ENCODE peak calls at places on chromosomes 16 and 17, in eight cellular contexts. P, S, O, B, K, C, D and Q are unnamed samples.
A peak's percentile ranks its signal among the peaks of the same experiment; 100 is the strongest.

GRCh38 chr17:66602659-66603363 is 232.1 kb upstream of the CACNG5 start:
- DNase-seq in P (no peak), S (no peak), O (no peak), B (no peak), K (no peak), C (no peak), D (no peak), Q (no peak)

GRCh38 chr16:50326835-50327465 is 41.8 kb downstream of the BRD7 start:
- DNase-seq in P (peak; percentile 53), S (no peak), O (no peak), B (peak; percentile 79), K (peak; percentile 73), C (no peak), D (no peak), Q (no peak)

GRCh38 chr17:48825446-48826381 is 5.1 kb upstream of the CALCOCO2 start:
- DNase-seq in P (no peak), S (no peak), O (no peak), B (no peak), K (peak; percentile 54), C (no peak), D (no peak), Q (no peak)

GRCh38 chr16:20918486-20919239 is 18.1 kb downstream of the LYRM1 start:
- DNase-seq in P (peak; percentile 47), S (no peak), O (no peak), B (no peak), K (peak; percentile 90), C (no peak), D (no peak), Q (no peak)

GRCh38 chr17:37574427-37574826 is 34.8 kb downstream of the SYNRG start:
- DNase-seq in P (no peak), S (no peak), O (no peak), B (no peak), K (no peak), C (no peak), D (no peak), Q (no peak)

GRCh38 chr16:73037845-73038570 is 9.9 kb downstream of the ZFHX3 start:
- DNase-seq in P (no peak), S (no peak), O (peak; percentile 20), B (no peak), K (no peak), C (no peak), D (peak; percentile 60), Q (no peak)

GRCh38 chr16:71894229-71894920 is 956 bp upstream of the IST1 start:
- DNase-seq in P (peak; percentile 54), S (peak; percentile 56), O (peak; percentile 57), B (peak; percentile 42), K (peak; percentile 74), C (no peak), D (peak; percentile 37), Q (no peak)

GRCh38 chr17:74478369-74479100 is 12.1 kb downstream of the CD300A start:
- DNase-seq in P (peak; percentile 8), S (no peak), O (no peak), B (no peak), K (peak; percentile 52), C (no peak), D (peak; percentile 12), Q (no peak)

GRCh38 chr16:1870365-1871082 is 1.4 kb downstream of the MEIOB start:
- DNase-seq in P (no peak), S (no peak), O (no peak), B (no peak), K (peak; percentile 90), C (no peak), D (no peak), Q (no peak)

GRCh38 chr16:51402785-51403184 is 251.7 kb upstream of the SALL1 start:
- DNase-seq in P (no peak), S (peak; percentile 52), O (no peak), B (no peak), K (peak; percentile 51), C (no peak), D (no peak), Q (no peak)

GRCh38 chr16:67286441-67287235 is 7.3 kb downstream of the PLEKHG4 start:
- DNase-seq in P (no peak), S (no peak), O (no peak), B (no peak), K (no peak), C (no peak), D (no peak), Q (no peak)

GRCh38 chr17:49776864-49777263 is 11.6 kb upstream of the KAT7 start:
- DNase-seq in P (no peak), S (no peak), O (no peak), B (no peak), K (no peak), C (no peak), D (no peak), Q (no peak)

GRCh38 chr17:61689610-61690180 is 98.7 kb upstream of the NACA2 start:
- DNase-seq in P (no peak), S (no peak), O (no peak), B (no peak), K (peak; percentile 5), C (no peak), D (no peak), Q (no peak)

GRCh38 chr16:17313085-17313611 is 157.6 kb downstream of the XYLT1 start:
- DNase-seq in P (peak; percentile 26), S (no peak), O (peak; percentile 71), B (no peak), K (peak; percentile 50), C (peak; percentile 65), D (peak; percentile 76), Q (no peak)

GRCh38 chr17:81223758-81224122 is 975 bp upstream of the CEP131 start:
- DNase-seq in P (no peak), S (no peak), O (no peak), B (no peak), K (no peak), C (peak; percentile 58), D (no peak), Q (no peak)

GRCh38 chr16:3123986-3124886 is 10.6 kb upstream of the ZNF213 start:
- DNase-seq in P (peak; percentile 97), S (peak; percentile 98), O (peak; percentile 96), B (peak; percentile 96), K (peak; percentile 99), C (peak; percentile 97), D (peak; percentile 96), Q (peak; percentile 98)

GRCh38 chr17:63332286-63332685 is 113.8 kb downstream of the CYB561 start:
- DNase-seq in P (no peak), S (no peak), O (no peak), B (no peak), K (peak; percentile 50), C (no peak), D (no peak), Q (no peak)
- H3K27ac ChIP-seq in P (no peak overlapping the region), S (no peak overlapping the region), O (no peak overlapping the region), B (no peak overlapping the region), K (no peak overlapping the region), C (no peak overlapping the region), D (no peak overlapping the region), Q (no peak overlapping the region)

DNA sequence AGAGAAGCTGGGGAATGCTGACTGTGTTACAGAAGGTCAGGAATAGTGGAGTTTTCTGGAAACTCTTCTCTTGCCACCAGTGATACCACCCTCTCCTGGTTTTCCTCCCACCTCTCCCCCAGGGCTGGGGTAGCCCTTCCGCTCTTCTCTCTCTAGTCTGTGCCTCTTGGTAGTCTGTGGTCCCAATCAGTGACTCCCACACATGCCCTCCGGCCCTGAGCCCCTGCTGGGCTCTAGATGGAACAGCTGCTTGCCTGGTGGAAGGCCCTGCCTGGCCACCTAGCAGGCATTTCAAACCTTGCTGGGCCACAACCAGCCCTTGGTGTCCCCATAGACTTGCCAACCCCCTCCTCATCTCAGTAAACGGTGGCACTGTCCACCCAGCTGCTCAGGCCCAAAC is 15.2 kb upstream of the MTSS2 start:
- DNase-seq in P (no peak), S (no peak), O (no peak), B (no peak), K (no peak), C (no peak), D (no peak), Q (no peak)
- H3K4me1 ChIP-seq in P (peaks cover 74% of the 10 kb centered on the region), S (peaks cover 25% of the 10 kb centered on the region), O (peaks cover 65% of the 10 kb centered on the region), B (no peaks in the 10 kb centered on the region), K (peaks cover 48% of the 10 kb centered on the region), C (peaks cover 53% of the 10 kb centered on the region), D (peaks cover 82% of the 10 kb centered on the region), Q (peaks cover 98% of the 10 kb centered on the region)

GRCh38 chr16:75118943-75119539 is 2.5 kb upstream of the LDHD start:
- DNase-seq in P (no peak), S (no peak), O (no peak), B (no peak), K (no peak), C (no peak), D (no peak), Q (no peak)

GRCh38 chr16:75122609-75123008 is 6.0 kb upstream of the LDHD start:
- DNase-seq in P (no peak), S (no peak), O (no peak), B (no peak), K (no peak), C (no peak), D (no peak), Q (no peak)

GRCh38 chr16:75116911-75117245 is 298 bp upstream of the LDHD start:
- DNase-seq in P (no peak), S (no peak), O (no peak), B (no peak), K (no peak), C (no peak), D (no peak), Q (no peak)

GRCh38 chr16:75121949-75122568 is 5.5 kb upstream of the LDHD start:
- DNase-seq in P (no peak), S (no peak), O (no peak), B (no peak), K (no peak), C (no peak), D (no peak), Q (no peak)

DNA sequence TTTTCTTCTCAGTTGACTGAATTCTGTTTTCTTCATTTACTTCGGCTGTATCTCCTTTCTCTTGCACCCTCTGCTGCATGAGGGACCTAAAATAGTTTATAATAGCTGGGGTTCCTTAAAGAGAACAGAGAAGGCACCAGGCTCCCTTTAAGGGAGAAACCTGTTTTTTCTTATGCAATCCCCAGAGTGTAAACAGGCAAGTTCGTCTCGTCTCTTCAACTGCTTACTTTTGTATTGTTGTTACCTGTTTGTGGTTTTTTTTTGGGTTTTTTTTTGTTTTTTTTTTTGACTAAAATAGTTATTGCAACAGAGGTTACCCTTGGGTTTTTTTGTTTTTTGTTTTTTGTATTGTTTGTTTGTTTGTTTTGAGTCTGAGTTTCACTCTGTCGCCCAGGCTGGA is 3.7 kb upstream of the LDHD start:
- DNase-seq in P (no peak), S (no peak), O (no peak), B (no peak), K (no peak), C (no peak), D (no peak), Q (no peak)
- H3K27ac ChIP-seq in P (no peak overlapping the region), S (no peak overlapping the region), O (no peak overlapping the region), B (no peak overlapping the region), K (no peak overlapping the region), C (no peak overlapping the region), D (no peak overlapping the region), Q (no peak overlapping the region)

DNA sequence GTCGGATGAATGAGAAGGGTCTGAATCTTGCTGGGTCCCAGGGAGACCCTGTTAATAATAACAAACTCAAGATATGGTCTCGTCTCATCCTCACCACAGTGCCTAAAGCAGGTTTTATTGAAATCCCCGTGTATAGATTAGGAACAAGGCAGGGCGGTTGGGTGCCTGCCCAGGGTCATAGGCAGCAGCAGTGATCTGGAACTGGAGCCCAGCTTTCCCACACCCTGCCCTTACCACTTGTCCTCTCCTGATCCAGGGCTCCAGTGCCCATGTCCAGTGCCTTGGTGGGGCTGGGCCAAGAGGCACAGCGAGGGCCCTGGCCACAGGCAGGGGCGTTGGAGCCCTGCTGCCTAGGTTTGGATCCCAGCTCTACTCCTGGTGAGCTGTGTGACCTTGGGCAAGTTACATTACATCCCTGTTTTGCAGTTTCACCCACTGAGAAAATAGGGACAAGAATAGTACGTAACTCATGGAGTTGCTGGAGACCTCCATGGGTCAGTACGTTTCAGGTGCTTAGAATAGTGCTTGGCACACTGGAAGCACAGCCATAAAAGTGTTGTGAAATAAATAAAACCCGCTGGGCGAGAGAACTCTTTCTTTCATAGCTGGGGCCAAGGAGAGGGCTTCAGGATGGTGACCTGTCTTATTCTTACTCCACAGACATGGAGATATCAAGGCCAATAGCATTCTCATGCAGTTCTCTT is 13.9 kb downstream of the SOCS3 start:
- DNase-seq in P (no peak), S (no peak), O (no peak), B (no peak), K (no peak), C (no peak), D (no peak), Q (no peak)
- H3K4me1 ChIP-seq in P (peaks cover 48% of the 10 kb centered on the region), S (peaks cover 61% of the 10 kb centered on the region), O (peaks cover 15% of the 10 kb centered on the region), B (peaks cover 84% of the 10 kb centered on the region), K (peaks cover 10% of the 10 kb centered on the region), C (peaks cover 48% of the 10 kb centered on the region), D (peaks cover 32% of the 10 kb centered on the region), Q (peaks cover 85% of the 10 kb centered on the region)